ENCODE peak calls at places on chromosomes 4 and X, in ten cellular contexts. One of them, this sample, is unnamed.

GRCh38 chrX:115630204-115630603 is 69.2 kb downstream of the PLS3 start:
- DNase-seq in SK-MEL-5: no peak
- DNase-seq in NCI-H774: no peak
- DNase-seq in brain microvascular endothelial cell: no peak
- DNase-seq in ELR: no peak
- DNase-seq in choroid plexus epithelial cell: no peak
- DNase-seq in NCI-H345: no peak
- DNase-seq in stimulated activated effector memory CD8-positive, alpha-beta T cell treated with anti-CD3 and anti-CD28 coated beads, Interleukin-12 subunit alpha, Interleukin-12 subunit beta, amount 100 ng/mL, for 72 hours: no peak
- DNase-seq in stimulated activated CD4-positive, alpha-beta T cell treated with anti-CD3 and anti-CD28 coated beads, Interleukin-4, amount 100 ng/mL, for 1 hour: no peak
- DNase-seq in effector memory CD8-positive, alpha-beta T cell: no peak
- DNase-seq in this sample: no peak

GRCh38 chrX:40778861-40779575 is 43.7 kb upstream of the MED14 start:
- DNase-seq in SK-MEL-5: no peak
- DNase-seq in NCI-H774: no peak
- DNase-seq in brain microvascular endothelial cell: peak
- DNase-seq in ELR: peak
- DNase-seq in choroid plexus epithelial cell: no peak
- DNase-seq in NCI-H345: no peak
- DNase-seq in stimulated activated effector memory CD8-positive, alpha-beta T cell treated with anti-CD3 and anti-CD28 coated beads, Interleukin-12 subunit alpha, Interleukin-12 subunit beta, amount 100 ng/mL, for 72 hours: no peak
- DNase-seq in stimulated activated CD4-positive, alpha-beta T cell treated with anti-CD3 and anti-CD28 coated beads, Interleukin-4, amount 100 ng/mL, for 1 hour: no peak
- DNase-seq in effector memory CD8-positive, alpha-beta T cell: no peak
- DNase-seq in this sample: no peak

GRCh38 chr4:76993787-76994641 is 44.5 kb downstream of the SEPTIN11 start:
- DNase-seq in SK-MEL-5: no peak
- DNase-seq in NCI-H774: no peak
- DNase-seq in brain microvascular endothelial cell: no peak
- DNase-seq in ELR: no peak
- DNase-seq in choroid plexus epithelial cell: no peak
- DNase-seq in NCI-H345: no peak
- DNase-seq in stimulated activated effector memory CD8-positive, alpha-beta T cell treated with anti-CD3 and anti-CD28 coated beads, Interleukin-12 subunit alpha, Interleukin-12 subunit beta, amount 100 ng/mL, for 72 hours: no peak
- DNase-seq in stimulated activated CD4-positive, alpha-beta T cell treated with anti-CD3 and anti-CD28 coated beads, Interleukin-4, amount 100 ng/mL, for 1 hour: peak
- DNase-seq in effector memory CD8-positive, alpha-beta T cell: peak
- DNase-seq in this sample: peak

GRCh38 chr4:17218801-17219200 is 293.1 kb downstream of the QDPR start:
- DNase-seq in SK-MEL-5: no peak
- DNase-seq in NCI-H774: no peak
- DNase-seq in brain microvascular endothelial cell: no peak
- DNase-seq in ELR: no peak
- DNase-seq in choroid plexus epithelial cell: no peak
- DNase-seq in NCI-H345: no peak
- DNase-seq in stimulated activated effector memory CD8-positive, alpha-beta T cell treated with anti-CD3 and anti-CD28 coated beads, Interleukin-12 subunit alpha, Interleukin-12 subunit beta, amount 100 ng/mL, for 72 hours: no peak
- DNase-seq in stimulated activated CD4-positive, alpha-beta T cell treated with anti-CD3 and anti-CD28 coated beads, Interleukin-4, amount 100 ng/mL, for 1 hour: no peak
- DNase-seq in effector memory CD8-positive, alpha-beta T cell: no peak
- DNase-seq in this sample: no peak

GRCh38 chrX:14897042-14897441 is 23.8 kb downstream of the MOSPD2 start:
- DNase-seq in SK-MEL-5: no peak
- DNase-seq in NCI-H774: no peak
- DNase-seq in brain microvascular endothelial cell: no peak
- DNase-seq in ELR: no peak
- DNase-seq in choroid plexus epithelial cell: no peak
- DNase-seq in NCI-H345: no peak
- DNase-seq in stimulated activated effector memory CD8-positive, alpha-beta T cell treated with anti-CD3 and anti-CD28 coated beads, Interleukin-12 subunit alpha, Interleukin-12 subunit beta, amount 100 ng/mL, for 72 hours: no peak
- DNase-seq in stimulated activated CD4-positive, alpha-beta T cell treated with anti-CD3 and anti-CD28 coated beads, Interleukin-4, amount 100 ng/mL, for 1 hour: no peak
- DNase-seq in effector memory CD8-positive, alpha-beta T cell: no peak
- DNase-seq in this sample: no peak

GRCh38 chr4:96052827-96053226 is 212.9 kb downstream of the PDHA2 start:
- DNase-seq in SK-MEL-5: no peak
- DNase-seq in NCI-H774: no peak
- DNase-seq in brain microvascular endothelial cell: no peak
- DNase-seq in ELR: no peak
- DNase-seq in choroid plexus epithelial cell: peak
- DNase-seq in NCI-H345: no peak
- DNase-seq in stimulated activated effector memory CD8-positive, alpha-beta T cell treated with anti-CD3 and anti-CD28 coated beads, Interleukin-12 subunit alpha, Interleukin-12 subunit beta, amount 100 ng/mL, for 72 hours: no peak
- DNase-seq in stimulated activated CD4-positive, alpha-beta T cell treated with anti-CD3 and anti-CD28 coated beads, Interleukin-4, amount 100 ng/mL, for 1 hour: no peak
- DNase-seq in effector memory CD8-positive, alpha-beta T cell: no peak
- DNase-seq in this sample: no peak

GRCh38 chrX:131649741-131650140 is 105.9 kb downstream of the OR13H1 start:
- DNase-seq in SK-MEL-5: no peak
- DNase-seq in NCI-H774: no peak
- DNase-seq in brain microvascular endothelial cell: no peak
- DNase-seq in ELR: no peak
- DNase-seq in choroid plexus epithelial cell: no peak
- DNase-seq in NCI-H345: no peak
- DNase-seq in stimulated activated effector memory CD8-positive, alpha-beta T cell treated with anti-CD3 and anti-CD28 coated beads, Interleukin-12 subunit alpha, Interleukin-12 subunit beta, amount 100 ng/mL, for 72 hours: no peak
- DNase-seq in stimulated activated CD4-positive, alpha-beta T cell treated with anti-CD3 and anti-CD28 coated beads, Interleukin-4, amount 100 ng/mL, for 1 hour: no peak
- DNase-seq in effector memory CD8-positive, alpha-beta T cell: no peak
- DNase-seq in this sample: no peak

GRCh38 chr4:127140306-127140705 is 492.5 kb upstream of the INTU start:
- DNase-seq in SK-MEL-5: no peak
- DNase-seq in NCI-H774: no peak
- DNase-seq in brain microvascular endothelial cell: no peak
- DNase-seq in ELR: peak
- DNase-seq in choroid plexus epithelial cell: peak
- DNase-seq in NCI-H345: peak
- DNase-seq in stimulated activated effector memory CD8-positive, alpha-beta T cell treated with anti-CD3 and anti-CD28 coated beads, Interleukin-12 subunit alpha, Interleukin-12 subunit beta, amount 100 ng/mL, for 72 hours: no peak
- DNase-seq in stimulated activated CD4-positive, alpha-beta T cell treated with anti-CD3 and anti-CD28 coated beads, Interleukin-4, amount 100 ng/mL, for 1 hour: no peak
- DNase-seq in effector memory CD8-positive, alpha-beta T cell: no peak
- DNase-seq in this sample: no peak

GRCh38 chr4:112813790-112814189 is 176.8 kb downstream of the LARP7 start:
- DNase-seq in SK-MEL-5: no peak
- DNase-seq in NCI-H774: no peak
- DNase-seq in brain microvascular endothelial cell: peak
- DNase-seq in ELR: peak
- DNase-seq in choroid plexus epithelial cell: peak
- DNase-seq in NCI-H345: no peak
- DNase-seq in stimulated activated effector memory CD8-positive, alpha-beta T cell treated with anti-CD3 and anti-CD28 coated beads, Interleukin-12 subunit alpha, Interleukin-12 subunit beta, amount 100 ng/mL, for 72 hours: no peak
- DNase-seq in stimulated activated CD4-positive, alpha-beta T cell treated with anti-CD3 and anti-CD28 coated beads, Interleukin-4, amount 100 ng/mL, for 1 hour: no peak
- DNase-seq in effector memory CD8-positive, alpha-beta T cell: no peak
- DNase-seq in this sample: no peak

GRCh38 chr4:103306870-103307345 is 108.8 kb upstream of the CENPE start:
- DNase-seq in SK-MEL-5: peak
- DNase-seq in NCI-H774: peak
- DNase-seq in brain microvascular endothelial cell: no peak
- DNase-seq in ELR: peak
- DNase-seq in choroid plexus epithelial cell: peak
- DNase-seq in NCI-H345: no peak
- DNase-seq in stimulated activated effector memory CD8-positive, alpha-beta T cell treated with anti-CD3 and anti-CD28 coated beads, Interleukin-12 subunit alpha, Interleukin-12 subunit beta, amount 100 ng/mL, for 72 hours: no peak
- DNase-seq in stimulated activated CD4-positive, alpha-beta T cell treated with anti-CD3 and anti-CD28 coated beads, Interleukin-4, amount 100 ng/mL, for 1 hour: no peak
- DNase-seq in effector memory CD8-positive, alpha-beta T cell: no peak
- DNase-seq in this sample: no peak

GRCh38 chrX:47194388-47194787 is 759 bp downstream of the UBA1 start:
- DNase-seq in SK-MEL-5: no peak
- DNase-seq in NCI-H774: no peak
- DNase-seq in brain microvascular endothelial cell: no peak
- DNase-seq in ELR: no peak
- DNase-seq in choroid plexus epithelial cell: peak
- DNase-seq in NCI-H345: no peak
- DNase-seq in stimulated activated effector memory CD8-positive, alpha-beta T cell treated with anti-CD3 and anti-CD28 coated beads, Interleukin-12 subunit alpha, Interleukin-12 subunit beta, amount 100 ng/mL, for 72 hours: no peak
- DNase-seq in stimulated activated CD4-positive, alpha-beta T cell treated with anti-CD3 and anti-CD28 coated beads, Interleukin-4, amount 100 ng/mL, for 1 hour: no peak
- DNase-seq in effector memory CD8-positive, alpha-beta T cell: no peak
- DNase-seq in this sample: no peak

GRCh38 chrX:23269923-23270322 is 64.7 kb upstream of the PTCHD1 start:
- DNase-seq in SK-MEL-5: no peak
- DNase-seq in NCI-H774: no peak
- DNase-seq in brain microvascular endothelial cell: no peak
- DNase-seq in ELR: no peak
- DNase-seq in choroid plexus epithelial cell: no peak
- DNase-seq in NCI-H345: no peak
- DNase-seq in stimulated activated effector memory CD8-positive, alpha-beta T cell treated with anti-CD3 and anti-CD28 coated beads, Interleukin-12 subunit alpha, Interleukin-12 subunit beta, amount 100 ng/mL, for 72 hours: no peak
- DNase-seq in stimulated activated CD4-positive, alpha-beta T cell treated with anti-CD3 and anti-CD28 coated beads, Interleukin-4, amount 100 ng/mL, for 1 hour: no peak
- DNase-seq in effector memory CD8-positive, alpha-beta T cell: no peak
- DNase-seq in this sample: no peak

GRCh38 chrX:39854772-39855747 is 242.7 kb downstream of the BCOR start:
- DNase-seq in SK-MEL-5: no peak
- DNase-seq in NCI-H774: no peak
- DNase-seq in brain microvascular endothelial cell: no peak
- DNase-seq in ELR: no peak
- DNase-seq in choroid plexus epithelial cell: no peak
- DNase-seq in NCI-H345: no peak
- DNase-seq in stimulated activated effector memory CD8-positive, alpha-beta T cell treated with anti-CD3 and anti-CD28 coated beads, Interleukin-12 subunit alpha, Interleukin-12 subunit beta, amount 100 ng/mL, for 72 hours: peak
- DNase-seq in stimulated activated CD4-positive, alpha-beta T cell treated with anti-CD3 and anti-CD28 coated beads, Interleukin-4, amount 100 ng/mL, for 1 hour: peak
- DNase-seq in effector memory CD8-positive, alpha-beta T cell: peak
- DNase-seq in this sample: peak

GRCh38 chrX:20523626-20524312 is 257.1 kb upstream of the RPS6KA3 start:
- DNase-seq in SK-MEL-5: no peak
- DNase-seq in NCI-H774: no peak
- DNase-seq in brain microvascular endothelial cell: no peak
- DNase-seq in ELR: no peak
- DNase-seq in choroid plexus epithelial cell: no peak
- DNase-seq in NCI-H345: no peak
- DNase-seq in stimulated activated effector memory CD8-positive, alpha-beta T cell treated with anti-CD3 and anti-CD28 coated beads, Interleukin-12 subunit alpha, Interleukin-12 subunit beta, amount 100 ng/mL, for 72 hours: no peak
- DNase-seq in stimulated activated CD4-positive, alpha-beta T cell treated with anti-CD3 and anti-CD28 coated beads, Interleukin-4, amount 100 ng/mL, for 1 hour: no peak
- DNase-seq in effector memory CD8-positive, alpha-beta T cell: no peak
- DNase-seq in this sample: no peak

GRCh38 chr4:63786181-63786580 is 623.1 kb downstream of the TECRL start:
- DNase-seq in SK-MEL-5: no peak
- DNase-seq in NCI-H774: no peak
- DNase-seq in brain microvascular endothelial cell: no peak
- DNase-seq in ELR: no peak
- DNase-seq in choroid plexus epithelial cell: no peak
- DNase-seq in NCI-H345: no peak
- DNase-seq in stimulated activated effector memory CD8-positive, alpha-beta T cell treated with anti-CD3 and anti-CD28 coated beads, Interleukin-12 subunit alpha, Interleukin-12 subunit beta, amount 100 ng/mL, for 72 hours: no peak
- DNase-seq in stimulated activated CD4-positive, alpha-beta T cell treated with anti-CD3 and anti-CD28 coated beads, Interleukin-4, amount 100 ng/mL, for 1 hour: no peak
- DNase-seq in effector memory CD8-positive, alpha-beta T cell: no peak
- DNase-seq in this sample: no peak

This sample was measured in GM12892.